ENCODE peak calls at places on chromosomes 5 and 9, in nine cellular contexts. V, K, S, G, J, B, E, F and C are unnamed samples.

GRCh38 chr9:26863074-26863473 is 29.5 kb downstream of the CAAP1 start:
- DNase-seq in V (no peak), K (no peak), S (no peak), G (no peak), J (no peak), B (peak; percentile 7), E (no peak), F (no peak), C (no peak)

GRCh38 chr9:91495450-91495849 is 71.8 kb upstream of the NFIL3 start:
- DNase-seq in V (no peak), K (no peak), S (no peak), G (no peak), J (no peak), B (no peak), E (no peak), F (no peak), C (no peak)

GRCh38 chr9:97983524-97984187 is 515 bp downstream of the ANP32B start:
- DNase-seq in V (peak; percentile 45), K (no peak), S (peak; percentile 30), G (peak; percentile 65), J (no peak), B (peak; percentile 68), E (no peak), F (peak; percentile 51), C (peak; percentile 48)

GRCh38 chr9:83296123-83296522 is 233.2 kb upstream of the RASEF start:
- DNase-seq in V (no peak), K (no peak), S (no peak), G (no peak), J (no peak), B (peak; percentile 5), E (no peak), F (no peak), C (no peak)

GRCh38 chr9:88312517-88313103 is 75.6 kb upstream of the SPIN1 start:
- DNase-seq in V (no peak), K (no peak), S (no peak), G (no peak), J (no peak), B (no peak), E (no peak), F (no peak), C (no peak)

GRCh38 chr9:20309209-20309608 is 313.1 kb downstream of the MLLT3 start:
- DNase-seq in V (no peak), K (no peak), S (no peak), G (no peak), J (no peak), B (no peak), E (no peak), F (no peak), C (no peak)

GRCh38 chr5:99587983-99588382 is 659.2 kb upstream of the CHD1 start:
- DNase-seq in V (no peak), K (no peak), S (no peak), G (no peak), J (no peak), B (no peak), E (no peak), F (no peak), C (no peak)

GRCh38 chr9:994005-994404 is 17.6 kb downstream of the DMRT3 start:
- DNase-seq in V (no peak), K (no peak), S (no peak), G (no peak), J (no peak), B (no peak), E (no peak), F (no peak), C (no peak)

GRCh38 chr9:108156270-108156998 is 666.9 kb upstream of the KLF4 start:
- DNase-seq in V (no peak), K (no peak), S (no peak), G (no peak), J (no peak), B (no peak), E (no peak), F (no peak), C (no peak)

GRCh38 chr5:59328801-59329296 is 564.7 kb downstream of the PDE4D start:
- DNase-seq in V (no peak), K (no peak), S (no peak), G (no peak), J (no peak), B (no peak), E (no peak), F (no peak), C (no peak)

GRCh38 chr5:100676807-100677631 is 141.8 kb downstream of the FAM174A start:
- DNase-seq in V (no peak), K (no peak), S (no peak), G (no peak), J (no peak), B (no peak), E (no peak), F (no peak), C (no peak)

GRCh38 chr9:69801994-69802393 is 18.6 kb upstream of the CFAP95 start:
- DNase-seq in V (no peak), K (no peak), S (no peak), G (no peak), J (no peak), B (no peak), E (no peak), F (no peak), C (no peak)

GRCh38 chr9:738209-738915 is 103.1 kb upstream of the DMRT1 start:
- DNase-seq in V (no peak), K (no peak), S (no peak), G (no peak), J (no peak), B (no peak), E (peak; percentile 77), F (no peak), C (no peak)

GRCh38 chr9:20760246-20760901 is 76.3 kb downstream of the FOCAD start:
- DNase-seq in V (no peak), K (no peak), S (no peak), G (no peak), J (no peak), B (no peak), E (no peak), F (no peak), C (no peak)

GRCh38 chr9:114276908-114277821 is 45.7 kb upstream of the ORM1 start:
- DNase-seq in V (no peak), K (no peak), S (no peak), G (peak; percentile 5), J (no peak), B (no peak), E (peak; percentile 31), F (no peak), C (no peak)

GRCh38 chr5:109250080-109250479 is 159.7 kb downstream of the PJA2 start:
- DNase-seq in V (no peak), K (no peak), S (no peak), G (no peak), J (no peak), B (no peak), E (no peak), F (no peak), C (no peak)